ENCODE peak calls at places on chromosomes 11 and 22, in seven cellular contexts. C, T, N, M, H, F and Z are unnamed samples.

GRCh38 chr11:33773399-33774355 is 643 bp downstream of the FBXO3 start:
- DNase-seq in C (peak; percentile 39), T (peak; percentile 63), N (peak; percentile 80), M (no peak), H (no peak), F (peak; percentile 35), Z (peak; percentile 66)

GRCh38 chr11:62497132-62497915 is 49.3 kb downstream of the AHNAK start:
- DNase-seq in C (no peak), T (peak; percentile 32), N (no peak), M (peak; percentile 91), H (no peak), F (peak; percentile 5), Z (peak; percentile 40)

GRCh38 chr22:20569059-20570058 is 61.9 kb downstream of the MED15 start:
- DNase-seq in C (no peak), T (no peak), N (no peak), M (peak; percentile 98), H (peak; percentile 47), F (peak; percentile 19), Z (no peak)

GRCh38 chr22:44337658-44338004 is 24.9 kb upstream of the SHISAL1 start:
- DNase-seq in C (peak; percentile 52), T (no peak), N (no peak), M (peak; percentile 49), H (peak; percentile 68), F (peak; percentile 74), Z (peak; percentile 80)

GRCh38 chr11:134144744-134145143 is 75.9 kb downstream of the JAM3 start:
- DNase-seq in C (no peak), T (no peak), N (no peak), M (no peak), H (no peak), F (no peak), Z (no peak)

GRCh38 chr11:120337133-120337895 is 1.1 kb downstream of the ARHGEF12 start:
- DNase-seq in C (no peak), T (peak; percentile 56), N (peak; percentile 10), M (peak; percentile 19), H (no peak), F (peak; percentile 62), Z (peak; percentile 53)

GRCh38 chr11:47946682-47947575 is 33.4 kb upstream of the PTPRJ start:
- DNase-seq in C (no peak), T (no peak), N (no peak), M (peak; percentile 91), H (peak; percentile 38), F (no peak), Z (no peak)

GRCh38 chr11:66126808-66127555 is 56.9 kb downstream of the PACS1 start:
- DNase-seq in C (no peak), T (peak; percentile 38), N (peak; percentile 40), M (no peak), H (peak; percentile 22), F (peak; percentile 41), Z (no peak)

GRCh38 chr11:78000193-78000592 is 5.7 kb upstream of the INTS4 start:
- DNase-seq in C (peak; percentile 81), T (peak; percentile 92), N (peak; percentile 55), M (peak; percentile 67), H (no peak), F (no peak), Z (peak; percentile 85)